ENCODE peak calls at places on chromosomes 1 and 21, in nine cellular contexts. One of them, this sample, is unnamed.

GRCh38 chr1:95286479-95286878 is 52.5 kb downstream of the RWDD3 start:
- DNase-seq in effector memory CD4-positive, alpha-beta T cell: no peak
- DNase-seq in foreskin fibroblast: no peak
- DNase-seq in Peyer's patch: no peak
- DNase-seq in right cardiac atrium: no peak
- DNase-seq in heart right ventricle: no peak
- DNase-seq in GM12865: no peak
- DNase-seq in GM23338: no peak
- DNase-seq in CD8-positive, alpha-beta memory T cell: no peak
- DNase-seq in this sample: no peak

GRCh38 chr1:9321480-9321849 is 28.8 kb downstream of the SPSB1 start:
- DNase-seq in effector memory CD4-positive, alpha-beta T cell: no peak
- DNase-seq in GM23338: no peak
- DNase-seq in heart right ventricle: no peak
- DNase-seq in GM12865: no peak
- DNase-seq in right cardiac atrium: no peak
- DNase-seq in CD8-positive, alpha-beta memory T cell: no peak
- DNase-seq in Peyer's patch: no peak
- DNase-seq in foreskin fibroblast: no peak
- DNase-seq in this sample: no peak

GRCh38 chr1:227437495-227438008 is 119.3 kb upstream of the CDC42BPA start:
- DNase-seq in GM23338: peak
- DNase-seq in foreskin fibroblast: peak
- DNase-seq in effector memory CD4-positive, alpha-beta T cell: no peak
- DNase-seq in Peyer's patch: no peak
- DNase-seq in CD8-positive, alpha-beta memory T cell: peak
- DNase-seq in right cardiac atrium: no peak
- DNase-seq in heart right ventricle: no peak
- DNase-seq in GM12865: peak
- DNase-seq in this sample: peak

GRCh38 chr1:15468145-15468544 is 7.8 kb upstream of the CELA2B start:
- DNase-seq in foreskin fibroblast: no peak
- DNase-seq in GM12865: no peak
- DNase-seq in heart right ventricle: no peak
- DNase-seq in right cardiac atrium: no peak
- DNase-seq in GM23338: no peak
- DNase-seq in CD8-positive, alpha-beta memory T cell: no peak
- DNase-seq in Peyer's patch: no peak
- DNase-seq in effector memory CD4-positive, alpha-beta T cell: no peak
- DNase-seq in this sample: no peak

GRCh38 chr1:227889863-227890405 is 57.8 kb downstream of the WNT9A start:
- DNase-seq in right cardiac atrium: no peak
- DNase-seq in Peyer's patch: no peak
- DNase-seq in GM12865: no peak
- DNase-seq in GM23338: no peak
- DNase-seq in CD8-positive, alpha-beta memory T cell: no peak
- DNase-seq in foreskin fibroblast: no peak
- DNase-seq in heart right ventricle: no peak
- DNase-seq in effector memory CD4-positive, alpha-beta T cell: no peak
- DNase-seq in this sample: no peak

GRCh38 chr1:114107474-114108175 is 46.0 kb downstream of the SYT6 start:
- DNase-seq in GM12865: no peak
- DNase-seq in effector memory CD4-positive, alpha-beta T cell: no peak
- DNase-seq in foreskin fibroblast: no peak
- DNase-seq in right cardiac atrium: no peak
- DNase-seq in CD8-positive, alpha-beta memory T cell: no peak
- DNase-seq in Peyer's patch: no peak
- DNase-seq in GM23338: no peak
- DNase-seq in heart right ventricle: no peak
- DNase-seq in this sample: no peak

GRCh38 chr1:64019818-64020217 is 183.6 kb upstream of the UBE2U start:
- DNase-seq in GM12865: peak
- DNase-seq in right cardiac atrium: no peak
- DNase-seq in heart right ventricle: no peak
- DNase-seq in GM23338: peak
- DNase-seq in CD8-positive, alpha-beta memory T cell: no peak
- DNase-seq in Peyer's patch: no peak
- DNase-seq in foreskin fibroblast: peak
- DNase-seq in effector memory CD4-positive, alpha-beta T cell: no peak
- DNase-seq in this sample: no peak

GRCh38 chr1:40952744-40953315 is 26.7 kb upstream of the CTPS1 start:
- DNase-seq in foreskin fibroblast: no peak
- DNase-seq in GM23338: no peak
- DNase-seq in GM12865: no peak
- DNase-seq in CD8-positive, alpha-beta memory T cell: no peak
- DNase-seq in right cardiac atrium: no peak
- DNase-seq in Peyer's patch: no peak
- DNase-seq in effector memory CD4-positive, alpha-beta T cell: no peak
- DNase-seq in heart right ventricle: no peak
- DNase-seq in this sample: no peak

GRCh38 chr1:240415532-240415931 is 196.4 kb downstream of the GREM2 start:
- DNase-seq in CD8-positive, alpha-beta memory T cell: no peak
- DNase-seq in heart right ventricle: no peak
- DNase-seq in GM23338: no peak
- DNase-seq in Peyer's patch: no peak
- DNase-seq in right cardiac atrium: no peak
- DNase-seq in effector memory CD4-positive, alpha-beta T cell: no peak
- DNase-seq in GM12865: no peak
- DNase-seq in foreskin fibroblast: no peak
- DNase-seq in this sample: no peak

GRCh38 chr21:17688912-17689874 is 76.5 kb upstream of the BTG3 start:
- DNase-seq in CD8-positive, alpha-beta memory T cell: peak
- DNase-seq in GM12865: peak
- DNase-seq in Peyer's patch: peak
- DNase-seq in right cardiac atrium: peak
- DNase-seq in effector memory CD4-positive, alpha-beta T cell: peak
- DNase-seq in heart right ventricle: peak
- DNase-seq in foreskin fibroblast: no peak
- DNase-seq in GM23338: peak
- DNase-seq in this sample: peak

GRCh38 chr1:115373305-115373704 is 35.3 kb upstream of the NGF start:
- DNase-seq in GM23338: no peak
- DNase-seq in Peyer's patch: no peak
- DNase-seq in right cardiac atrium: no peak
- DNase-seq in foreskin fibroblast: peak
- DNase-seq in CD8-positive, alpha-beta memory T cell: no peak
- DNase-seq in heart right ventricle: no peak
- DNase-seq in effector memory CD4-positive, alpha-beta T cell: no peak
- DNase-seq in GM12865: no peak
- DNase-seq in this sample: no peak

GRCh38 chr1:113846391-113847035 is 25.0 kb downstream of the PTPN22 start:
- DNase-seq in GM12865: no peak
- DNase-seq in CD8-positive, alpha-beta memory T cell: no peak
- DNase-seq in foreskin fibroblast: no peak
- DNase-seq in GM23338: no peak
- DNase-seq in heart right ventricle: no peak
- DNase-seq in right cardiac atrium: no peak
- DNase-seq in effector memory CD4-positive, alpha-beta T cell: no peak
- DNase-seq in Peyer's patch: no peak
- DNase-seq in this sample: no peak

GRCh38 chr1:117084231-117084630 is 24.1 kb downstream of the TTF2 start:
- DNase-seq in effector memory CD4-positive, alpha-beta T cell: no peak
- DNase-seq in GM23338: no peak
- DNase-seq in CD8-positive, alpha-beta memory T cell: no peak
- DNase-seq in heart right ventricle: no peak
- DNase-seq in foreskin fibroblast: no peak
- DNase-seq in Peyer's patch: no peak
- DNase-seq in GM12865: no peak
- DNase-seq in right cardiac atrium: no peak
- DNase-seq in this sample: no peak

GRCh38 chr1:180343931-180344406 is 113.9 kb downstream of the LHX4 start:
- DNase-seq in effector memory CD4-positive, alpha-beta T cell: no peak
- DNase-seq in foreskin fibroblast: peak
- DNase-seq in heart right ventricle: no peak
- DNase-seq in CD8-positive, alpha-beta memory T cell: no peak
- DNase-seq in GM23338: no peak
- DNase-seq in Peyer's patch: no peak
- DNase-seq in GM12865: peak
- DNase-seq in right cardiac atrium: peak
- DNase-seq in this sample: peak

GRCh38 chr1:236067854-236068454 is 3.1 kb upstream of the NID1 start:
- DNase-seq in heart right ventricle: peak
- DNase-seq in effector memory CD4-positive, alpha-beta T cell: no peak
- DNase-seq in CD8-positive, alpha-beta memory T cell: no peak
- DNase-seq in right cardiac atrium: no peak
- DNase-seq in GM12865: no peak
- DNase-seq in GM23338: no peak
- DNase-seq in foreskin fibroblast: peak
- DNase-seq in Peyer's patch: no peak
- DNase-seq in this sample: no peak

GRCh38 chr1:236066828-236067386 is 2.0 kb upstream of the NID1 start:
- DNase-seq in GM23338: peak
- DNase-seq in GM12865: peak
- DNase-seq in foreskin fibroblast: no peak
- DNase-seq in CD8-positive, alpha-beta memory T cell: peak
- DNase-seq in right cardiac atrium: peak
- DNase-seq in effector memory CD4-positive, alpha-beta T cell: peak
- DNase-seq in heart right ventricle: peak
- DNase-seq in Peyer's patch: no peak
- DNase-seq in this sample: peak

GRCh38 chr1:236065509-236066005 is 667 bp upstream of the NID1 start:
- DNase-seq in heart right ventricle: peak
- DNase-seq in CD8-positive, alpha-beta memory T cell: no peak
- DNase-seq in Peyer's patch: no peak
- DNase-seq in foreskin fibroblast: no peak
- DNase-seq in GM12865: no peak
- DNase-seq in right cardiac atrium: no peak
- DNase-seq in effector memory CD4-positive, alpha-beta T cell: no peak
- DNase-seq in GM23338: peak
- DNase-seq in this sample: no peak

GRCh38 chr1:236064674-236065508 is at the start of gene NID1:
- DNase-seq in heart right ventricle: peak
- DNase-seq in effector memory CD4-positive, alpha-beta T cell: no peak
- DNase-seq in GM23338: peak
- DNase-seq in foreskin fibroblast: peak
- DNase-seq in GM12865: peak
- DNase-seq in right cardiac atrium: peak
- DNase-seq in Peyer's patch: peak
- DNase-seq in CD8-positive, alpha-beta memory T cell: no peak
- DNase-seq in this sample: no peak

DNA sequence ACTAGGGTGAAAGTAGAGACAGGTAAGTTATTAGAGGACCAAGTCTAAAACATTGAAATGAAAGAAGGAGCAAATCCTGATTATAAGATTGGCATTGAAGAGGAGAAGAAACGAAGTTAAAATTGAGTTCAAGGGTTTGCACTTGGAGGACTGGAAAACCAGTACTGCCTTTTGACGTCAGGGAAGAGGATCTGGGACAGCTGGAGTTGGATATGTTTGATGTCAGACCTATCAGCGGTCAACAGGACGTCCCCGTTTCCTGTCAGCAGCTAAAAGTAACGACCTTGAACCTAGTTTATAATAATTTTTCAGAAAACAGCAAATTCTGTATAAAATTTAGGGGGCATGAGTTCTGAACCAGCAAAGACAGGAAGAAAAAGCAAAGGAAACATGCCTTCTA is 1.2 kb upstream of the NID1 start:
- DNase-seq in CD8-positive, alpha-beta memory T cell: no peak
- DNase-seq in GM12865: no peak
- DNase-seq in foreskin fibroblast: no peak
- DNase-seq in right cardiac atrium: peak
- DNase-seq in heart right ventricle: peak
- DNase-seq in effector memory CD4-positive, alpha-beta T cell: no peak
- DNase-seq in GM23338: no peak
- DNase-seq in Peyer's patch: no peak
- DNase-seq in this sample: no peak
- H3K4me3 ChIP-seq in CD8-positive, alpha-beta memory T cell: no peak
- H3K4me3 ChIP-seq in GM12865: no peak
- H3K4me3 ChIP-seq in foreskin fibroblast: no peak
- H3K4me3 ChIP-seq in right cardiac atrium: peak
- H3K4me3 ChIP-seq in heart right ventricle: no peak
- H3K4me3 ChIP-seq in effector memory CD4-positive, alpha-beta T cell: no peak
- H3K4me3 ChIP-seq in GM23338: peak
- H3K4me3 ChIP-seq in Peyer's patch: no peak
- H3K4me3 ChIP-seq in this sample: no peak

DNA sequence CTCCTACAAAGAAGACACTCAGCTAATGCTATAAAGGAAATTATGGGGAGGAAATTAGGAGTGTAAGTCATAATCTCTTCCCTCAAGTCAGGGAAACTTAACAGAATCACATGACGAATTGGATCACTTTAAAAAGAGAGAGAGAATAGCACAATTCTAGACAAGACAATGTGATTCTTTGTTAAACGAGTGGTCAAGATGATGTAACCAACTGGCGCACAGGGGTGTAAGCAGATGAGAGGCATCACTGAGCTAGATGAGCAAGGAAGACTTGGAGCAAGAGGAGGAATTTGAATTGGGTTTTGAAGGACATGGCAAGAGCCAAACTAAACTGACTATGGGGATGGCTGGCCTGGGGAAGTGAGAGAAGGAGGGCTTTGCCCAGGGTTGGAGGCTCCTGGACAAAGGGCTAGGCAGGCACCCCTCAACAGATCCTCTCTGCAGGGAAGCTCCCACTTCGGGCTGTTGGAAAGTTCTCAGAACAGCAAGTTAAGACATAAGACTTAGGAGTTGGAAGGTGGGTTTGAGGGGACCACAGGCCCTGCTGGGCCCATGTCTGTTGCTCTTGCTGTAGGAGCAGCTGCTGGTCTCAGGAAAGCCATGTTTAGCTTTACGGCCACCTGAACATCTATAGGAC is 123.9 kb upstream of the GRIK3 start:
- DNase-seq in effector memory CD4-positive, alpha-beta T cell: no peak
- DNase-seq in foreskin fibroblast: no peak
- DNase-seq in GM23338: no peak
- DNase-seq in CD8-positive, alpha-beta memory T cell: no peak
- DNase-seq in Peyer's patch: no peak
- DNase-seq in heart right ventricle: no peak
- DNase-seq in right cardiac atrium: no peak
- DNase-seq in GM12865: no peak
- DNase-seq in this sample: no peak
- H3K4me3 ChIP-seq in effector memory CD4-positive, alpha-beta T cell: no peak
- H3K4me3 ChIP-seq in foreskin fibroblast: no peak
- H3K4me3 ChIP-seq in GM23338: no peak
- H3K4me3 ChIP-seq in CD8-positive, alpha-beta memory T cell: no peak
- H3K4me3 ChIP-seq in Peyer's patch: no peak
- H3K4me3 ChIP-seq in heart right ventricle: no peak
- H3K4me3 ChIP-seq in right cardiac atrium: no peak
- H3K4me3 ChIP-seq in GM12865: no peak
- H3K4me3 ChIP-seq in this sample: no peak

GRCh38 chr1:47225430-47226100 is 6.5 kb downstream of the TAL1 start:
- DNase-seq in GM12865: no peak
- DNase-seq in GM23338: peak
- DNase-seq in foreskin fibroblast: no peak
- DNase-seq in Peyer's patch: no peak
- DNase-seq in effector memory CD4-positive, alpha-beta T cell: no peak
- DNase-seq in right cardiac atrium: peak
- DNase-seq in heart right ventricle: no peak
- DNase-seq in CD8-positive, alpha-beta memory T cell: no peak
- DNase-seq in this sample: no peak
- H3K4me3 ChIP-seq in GM12865: no peak
- H3K4me3 ChIP-seq in GM23338: peak
- H3K4me3 ChIP-seq in foreskin fibroblast: no peak
- H3K4me3 ChIP-seq in Peyer's patch: no peak
- H3K4me3 ChIP-seq in effector memory CD4-positive, alpha-beta T cell: no peak
- H3K4me3 ChIP-seq in right cardiac atrium: peak
- H3K4me3 ChIP-seq in heart right ventricle: no peak
- H3K4me3 ChIP-seq in CD8-positive, alpha-beta memory T cell: no peak
- H3K4me3 ChIP-seq in this sample: peak

DNA sequence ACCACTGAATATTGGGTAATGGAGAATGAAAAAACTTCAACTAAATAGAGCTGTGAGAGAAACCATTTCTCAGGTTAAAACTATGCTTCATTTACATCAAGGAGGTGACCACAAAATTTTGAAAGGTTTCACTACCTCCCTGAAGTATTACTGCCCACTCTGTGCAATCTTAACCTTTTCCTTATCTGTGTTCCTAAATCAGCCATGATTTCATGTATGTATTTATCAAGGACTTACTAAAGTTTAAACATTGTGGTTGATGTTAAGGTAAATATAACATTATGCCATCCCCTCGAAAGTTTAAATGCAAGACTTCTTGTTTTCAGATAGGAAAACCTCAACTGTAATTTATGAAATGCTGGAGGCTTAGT is 84.4 kb downstream of the CLEC20A start:
- DNase-seq in foreskin fibroblast: no peak
- DNase-seq in effector memory CD4-positive, alpha-beta T cell: no peak
- DNase-seq in right cardiac atrium: no peak
- DNase-seq in Peyer's patch: no peak
- DNase-seq in GM23338: no peak
- DNase-seq in heart right ventricle: no peak
- DNase-seq in CD8-positive, alpha-beta memory T cell: no peak
- DNase-seq in GM12865: peak
- DNase-seq in this sample: no peak
- H3K4me3 ChIP-seq in foreskin fibroblast: no peak
- H3K4me3 ChIP-seq in effector memory CD4-positive, alpha-beta T cell: no peak
- H3K4me3 ChIP-seq in right cardiac atrium: no peak
- H3K4me3 ChIP-seq in Peyer's patch: no peak
- H3K4me3 ChIP-seq in GM23338: no peak
- H3K4me3 ChIP-seq in heart right ventricle: no peak
- H3K4me3 ChIP-seq in CD8-positive, alpha-beta memory T cell: no peak
- H3K4me3 ChIP-seq in GM12865: no peak
- H3K4me3 ChIP-seq in this sample: no peak